ENCODE peak calls at places on chromosome 13, in four cellular contexts. C is kidney, X is cardiac muscle cell, A is thoracic aorta. D is an unnamed sample.

GRCh38 chr13:40334616-40335015 is 331.8 kb downstream of the FOXO1 start:
- DNase-seq in C (no peak), X (no peak), A (no peak), D (no peak)

GRCh38 chr13:49022472-49023144 is 46.9 kb downstream of the FNDC3A start:
- DNase-seq in C (no peak), X (no peak), A (no peak), D (no peak)

GRCh38 chr13:99307247-99307646 is at the start of gene GPR183:
- DNase-seq in C (no peak), X (peak; percentile 82), A (no peak), D (no peak)

GRCh38 chr13:34587586-34587985 is 354.5 kb upstream of the NBEA start:
- DNase-seq in C (no peak), X (no peak), A (no peak), D (no peak)

GRCh38 chr13:80037505-80037888 is 303.4 kb downstream of the SPRY2 start:
- DNase-seq in C (no peak), X (no peak), A (no peak), D (no peak)

GRCh38 chr13:44050450-44051063 is 170.9 kb downstream of the LACC1 start:
- DNase-seq in C (no peak), X (peak; percentile 56), A (no peak), D (no peak)

GRCh38 chr13:51881296-51881695 is 19.5 kb downstream of the CCDC70 start:
- DNase-seq in C (no peak), X (no peak), A (no peak), D (no peak)

GRCh38 chr13:110811008-110811720 is 97.7 kb downstream of the ING1 start:
- DNase-seq in C (no peak), X (no peak), A (no peak), D (no peak)

GRCh38 chr13:20848944-20849343 is 53.6 kb downstream of the XPO4 start:
- DNase-seq in C (no peak), X (peak; percentile 48), A (no peak), D (no peak)

GRCh38 chr13:45953082-45953481 is 99.5 kb downstream of the ZC3H13 start:
- DNase-seq in C (no peak), X (no peak), A (no peak), D (no peak)

GRCh38 chr13:73499685-73500084 is 440.9 kb downstream of the KLF5 start:
- DNase-seq in C (no peak), X (no peak), A (no peak), D (no peak)

GRCh38 chr13:94351292-94352000 is 128.0 kb downstream of the DCT start:
- DNase-seq in C (no peak), X (no peak), A (no peak), D (no peak)

GRCh38 chr13:76879211-76879875 is 6.9 kb downstream of the KCTD12 start:
- DNase-seq in C (peak; percentile 81), X (no peak), A (peak; percentile 47), D (peak; percentile 91)

GRCh38 chr13:29730253-29730652 is 120.2 kb downstream of the UBL3 start:
- DNase-seq in C (no peak), X (no peak), A (no peak), D (no peak)
- TF ChIP-seq CTCF in C (no peak), X (no peak), A (no peak), D (no peak)

GRCh38 chr13:31903072-31903815 is 128.3 kb upstream of the FRY start:
- DNase-seq in C (no peak), X (no peak), A (no peak), D (no peak)
- H3K4me3 ChIP-seq in C (no peak overlapping the region), X (no peak overlapping the region), A (no peak overlapping the region), D (no peak overlapping the region)

DNA sequence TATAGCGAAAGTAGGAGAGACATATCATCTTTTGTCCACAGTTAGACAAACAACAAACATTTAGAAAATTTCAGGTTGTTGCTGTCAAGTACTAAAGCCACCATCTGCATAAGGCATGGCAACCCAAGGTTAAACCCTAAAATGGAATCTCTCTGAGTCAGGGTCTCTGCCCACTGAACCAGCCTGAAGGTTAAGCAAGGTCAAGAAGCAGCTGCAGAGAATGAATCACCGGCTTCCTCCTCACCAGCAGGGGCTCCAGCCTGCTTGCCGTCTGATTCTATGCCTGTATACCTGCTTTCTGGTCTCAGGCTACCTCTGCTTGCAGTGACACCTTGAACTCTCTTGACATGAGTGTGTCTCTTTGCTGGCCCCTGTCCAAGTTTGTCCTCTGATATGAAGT is 726.2 kb upstream of the SGCG start:
- DNase-seq in C (no peak), X (peak; percentile 15), A (no peak), D (no peak)
- TF ChIP-seq CTCF in C (no peak), X (no peak), A (no peak), D (no peak)

DNA sequence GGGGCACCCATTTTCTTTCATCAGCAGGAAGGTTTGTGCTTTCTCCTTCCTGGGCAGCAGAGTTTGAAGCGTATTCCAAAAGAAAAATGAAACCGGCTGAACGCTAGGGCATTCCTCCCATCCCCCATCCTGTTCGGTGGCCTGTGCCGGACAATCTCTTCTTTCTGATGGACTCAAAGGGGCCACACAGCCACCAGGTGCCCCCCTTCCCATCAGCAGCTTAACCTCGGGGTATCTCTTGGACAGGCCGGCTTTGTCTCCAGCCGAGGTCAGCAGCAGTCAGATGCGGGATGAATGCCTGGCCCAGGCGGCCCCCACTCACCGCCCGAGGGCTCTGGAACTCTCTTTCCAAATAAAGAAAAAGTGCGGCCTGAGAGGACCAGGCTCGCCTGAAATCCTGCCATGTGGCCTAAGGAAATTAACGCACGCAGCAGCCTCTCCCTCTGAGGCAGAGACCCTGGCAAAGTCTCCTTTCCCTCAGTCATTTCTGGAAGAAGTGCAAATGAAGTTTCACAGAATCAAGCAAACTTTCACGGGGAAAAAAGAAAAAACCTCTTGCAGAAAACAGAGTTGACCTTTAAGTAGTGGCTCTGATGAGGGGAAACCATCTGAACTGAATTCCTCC is 67.8 kb downstream of the RASA3 start:
- DNase-seq in C (peak; percentile 76), X (no peak), A (no peak), D (no peak)
- H3K4me3 ChIP-seq in C (peak overlapping the region; percentile 53), X (no peak overlapping the region), A (peak overlapping the region; percentile 70), D (peak overlapping the region; percentile 62)

D was measured in ascending aorta.